ENCODE peak calls at places on chromosomes 3 and 15, in four cellular contexts. G is breast epithelium, D is epithelial cell of esophagus, T is fibroblast of pulmonary artery. W is an unnamed sample.

GRCh38 chr3:194327414-194328079 is 23.6 kb downstream of the CPN2 start:
- DNase-seq in D (peak), G (no peak), T (no peak), W (no peak)

GRCh38 chr3:127096256-127097008 is 96.5 kb upstream of the PRR23E start:
- DNase-seq in D (no peak), T (no peak), G (no peak), W (no peak)

GRCh38 chr3:191774485-191774884 is 313.5 kb downstream of the PYDC2 start:
- DNase-seq in T (peak), D (peak), G (no peak), W (no peak)

GRCh38 chr15:67805871-67806538 is 19.3 kb upstream of the SKOR1 start:
- DNase-seq in T (no peak), G (no peak), D (no peak), W (no peak)

GRCh38 chr3:15327941-15328340 is 4.4 kb downstream of the SH3BP5 start:
- DNase-seq in D (peak), G (peak), T (no peak), W (peak)

GRCh38 chr3:116356056-116356455 is 89.2 kb downstream of the LSAMP start:
- DNase-seq in G (no peak), T (no peak), D (no peak), W (no peak)

GRCh38 chr3:51311055-51311454 is 74.0 kb upstream of the MANF start:
- DNase-seq in G (no peak), T (peak), D (peak), W (no peak)

GRCh38 chr3:10187295-10187876 is 22.7 kb downstream of the IRAK2 start:
- DNase-seq in G (no peak), T (no peak), D (peak), W (no peak)

GRCh38 chr15:95446854-95447253 is 883.6 kb upstream of the NR2F2 start:
- DNase-seq in D (no peak), T (no peak), G (no peak), W (no peak)

GRCh38 chr15:95448531-95449210 is 881.8 kb upstream of the NR2F2 start:
- DNase-seq in G (no peak), T (no peak), D (peak), W (no peak)

GRCh38 chr15:95447486-95447885 is 883.0 kb upstream of the NR2F2 start:
- DNase-seq in T (no peak), G (no peak), D (no peak), W (no peak)

GRCh38 chr15:95450413-95450812 is 880.1 kb upstream of the NR2F2 start:
- DNase-seq in T (no peak), G (no peak), D (no peak), W (no peak)

GRCh38 chr15:95449229-95449628 is 881.3 kb upstream of the NR2F2 start:
- DNase-seq in G (no peak), D (no peak), T (no peak), W (no peak)
- TF ChIP-seq CTCF in G (no peak), D (no peak), T (no peak), W (no peak)

GRCh38 chr3:23446301-23446700 is 243.2 kb downstream of the UBE2E2 start:
- DNase-seq in D (no peak), T (no peak), G (no peak), W (no peak)

GRCh38 chr3:23450806-23451205 is 247.7 kb downstream of the UBE2E2 start:
- DNase-seq in G (no peak), D (no peak), T (no peak), W (no peak)

GRCh38 chr3:23452408-23452807 is 249.3 kb downstream of the UBE2E2 start:
- DNase-seq in D (no peak), T (no peak), G (no peak), W (no peak)

GRCh38 chr3:23448998-23449537 is 245.9 kb downstream of the UBE2E2 start:
- DNase-seq in T (no peak), G (no peak), D (no peak), W (no peak)

GRCh38 chr3:23450051-23450450 is 246.9 kb downstream of the UBE2E2 start:
- DNase-seq in T (no peak), D (no peak), G (no peak), W (no peak)
- TF ChIP-seq CTCF in T (no peak), D (no peak), G (no peak), W (no peak)

DNA sequence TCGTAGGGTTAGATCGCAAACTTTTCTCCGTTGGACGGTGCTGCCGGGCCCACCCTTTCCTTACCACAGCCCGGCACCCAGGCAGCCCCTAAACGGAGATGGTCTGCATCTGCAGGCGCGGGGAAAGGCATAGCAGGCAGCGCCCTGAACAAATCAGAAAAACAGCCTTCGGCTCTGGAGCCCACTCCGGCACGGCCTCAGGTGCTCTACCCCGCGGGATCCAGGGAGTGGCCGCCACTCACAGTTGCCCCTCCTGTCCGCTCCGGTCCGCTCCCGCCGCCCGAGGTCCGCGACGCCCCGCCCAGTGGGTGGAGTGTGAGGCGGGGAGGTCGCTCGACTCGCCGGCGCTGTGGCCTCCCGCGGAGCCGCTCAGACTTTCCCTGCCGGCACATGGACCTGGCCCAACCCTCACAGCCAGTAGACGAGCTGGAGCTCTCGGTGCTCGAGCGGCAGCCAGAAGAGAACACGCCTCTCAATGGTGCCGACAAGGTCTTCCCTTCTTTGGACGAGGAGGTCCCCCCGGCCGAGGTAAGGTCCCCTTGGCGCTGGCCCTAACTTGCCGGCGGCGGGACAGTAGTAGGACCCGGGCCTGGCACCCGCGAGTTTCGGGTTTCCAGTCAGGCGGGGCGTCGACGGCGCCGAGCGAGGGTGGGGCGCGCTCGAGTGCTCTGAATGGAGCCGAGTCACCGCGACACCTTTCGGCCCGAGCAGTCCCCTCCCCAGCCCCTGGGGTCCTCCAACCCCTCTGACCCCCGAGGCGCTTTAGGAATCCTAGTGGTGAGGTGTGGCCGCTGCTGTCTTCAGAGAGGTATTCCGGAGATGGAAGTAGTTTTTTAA is at the start of gene C3orf52:
- DNase-seq in G (peak), T (peak), D (peak), W (peak)
- TF ChIP-seq CTCF in G (no peak), T (no peak), D (no peak), W (no peak)

DNA sequence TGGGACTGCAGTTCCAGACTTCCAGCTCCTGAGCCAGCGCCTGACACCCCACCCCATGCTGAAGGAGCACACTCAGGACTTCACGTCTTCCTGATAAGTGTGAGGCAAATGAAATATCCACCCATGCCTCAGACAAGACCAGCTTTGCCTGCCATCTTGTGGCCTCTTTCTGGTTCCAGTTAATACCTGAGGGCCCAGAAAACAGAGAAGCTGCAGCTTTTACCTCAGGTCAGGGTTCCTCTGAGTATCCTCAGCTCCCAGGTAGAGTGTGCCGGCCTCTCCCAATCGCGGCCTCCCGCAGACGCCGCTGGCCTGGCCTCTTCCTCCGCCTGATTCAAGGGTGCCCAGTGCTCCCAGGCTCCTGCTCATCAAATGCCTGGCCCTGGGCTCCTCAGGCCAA is 5.1 kb upstream of the KLHL6 start:
- DNase-seq in D (peak), T (no peak), G (no peak), W (no peak)
- TF ChIP-seq CTCF in D (peak), T (no peak), G (no peak), W (no peak)

GRCh38 chr15:61832223-61832622 is 228.0 kb downstream of the VPS13C start:
- DNase-seq in D (no peak), G (no peak), T (no peak), W (no peak)
- TF ChIP-seq CTCF in D (no peak), G (no peak), T (no peak), W (no peak)

DNA sequence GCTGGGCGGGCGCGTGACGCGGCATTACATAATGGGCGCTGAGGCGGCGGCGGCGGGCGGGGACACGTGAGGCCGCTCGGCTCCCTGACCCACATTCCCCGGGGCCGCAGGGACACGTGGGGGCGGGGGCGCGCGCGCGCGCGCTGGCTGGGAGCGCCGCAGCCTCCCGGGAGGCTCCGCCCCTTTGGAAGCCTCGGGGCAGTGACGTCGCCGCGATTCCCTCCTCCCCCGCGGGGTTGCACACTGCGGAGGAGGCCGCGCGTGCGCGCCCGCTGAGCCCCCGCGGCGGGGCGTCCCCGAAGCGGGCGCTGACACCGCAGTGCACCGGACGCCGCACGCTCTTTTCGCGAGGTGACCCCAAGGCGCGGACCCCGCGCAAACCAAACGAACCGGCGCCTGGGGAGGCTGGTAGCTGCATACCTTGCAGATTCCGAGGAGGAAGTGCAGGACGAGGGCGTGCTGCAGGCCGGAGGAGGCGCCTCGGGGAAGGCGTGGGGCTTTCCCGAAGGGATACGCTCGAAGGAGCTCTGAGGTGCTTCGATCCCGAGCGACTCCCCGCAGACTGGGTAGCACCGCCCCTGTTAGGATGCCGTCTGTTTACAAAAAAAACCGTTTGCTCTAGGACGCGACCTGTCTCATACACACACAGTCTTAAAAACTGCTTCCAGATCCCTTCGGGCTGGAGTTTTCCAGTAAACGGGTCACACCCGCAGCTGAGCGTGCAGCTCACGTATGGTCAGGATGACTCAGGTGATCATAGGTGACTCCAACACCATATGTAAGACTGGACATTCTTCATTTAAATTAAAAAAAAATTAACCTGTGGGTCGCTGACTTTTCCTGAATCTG is 1.0 kb downstream of the NR1D2 start:
- DNase-seq in G (peak), T (peak), D (peak), W (peak)
- TF ChIP-seq CTCF in G (no peak), T (no peak), D (no peak), W (no peak)

DNA sequence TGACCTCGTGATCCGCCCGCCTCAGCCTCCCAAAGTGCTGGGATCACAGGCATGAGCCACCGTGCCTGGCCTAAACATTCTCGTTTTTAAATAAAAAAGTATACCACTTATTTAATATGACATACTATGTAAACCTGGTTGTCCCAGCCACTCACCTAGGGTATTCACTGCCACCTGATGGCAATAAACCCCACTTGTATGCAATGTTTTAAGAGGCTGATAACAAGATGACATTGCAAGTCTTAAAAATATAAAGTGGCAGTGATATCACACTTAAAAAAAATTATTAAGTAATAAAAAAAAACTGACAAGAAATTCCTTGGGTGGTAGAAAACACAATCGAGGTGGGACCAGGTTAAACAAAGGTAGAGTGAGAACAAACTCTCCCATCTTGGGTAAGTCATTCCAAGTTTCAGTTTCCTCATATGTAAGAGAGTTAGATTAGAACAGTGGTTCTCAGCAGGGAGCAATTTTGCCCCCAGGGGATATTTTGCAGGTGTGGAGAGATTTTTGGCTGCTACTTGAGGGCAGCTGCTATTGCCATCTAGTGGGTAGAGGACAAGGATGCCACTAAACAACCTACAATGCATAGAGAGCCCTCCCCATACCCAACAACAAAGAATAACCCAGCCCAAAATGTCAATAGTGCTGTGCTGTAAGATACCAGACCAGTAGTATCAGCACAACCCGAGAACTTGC is 14.5 kb downstream of the ARF4 start:
- DNase-seq in G (peak), T (no peak), D (peak), W (no peak)
- TF ChIP-seq CTCF in G (no peak), T (peak), D (peak), W (no peak)

GRCh38 chr3:154398084-154398967 is 31.7 kb downstream of the GPR149 start:
- DNase-seq in D (no peak), G (no peak), T (no peak), W (no peak)
- TF ChIP-seq CTCF in D (no peak), G (no peak), T (no peak), W (no peak)

GRCh38 chr3:192914873-192915272 is 2.8 kb downstream of the MB21D2 start:
- DNase-seq in D (no peak), G (no peak), T (no peak), W (no peak)

GRCh38 chr3:192913540-192913939 is 4.1 kb downstream of the MB21D2 start:
- DNase-seq in D (no peak), G (no peak), T (no peak), W (no peak)

GRCh38 chr3:192915724-192916123 is 1.9 kb downstream of the MB21D2 start:
- DNase-seq in D (peak), T (peak), G (no peak), W (no peak)

GRCh38 chr3:192916455-192917257 is 1.0 kb downstream of the MB21D2 start:
- DNase-seq in G (peak), T (peak), D (peak), W (no peak)

DNA sequence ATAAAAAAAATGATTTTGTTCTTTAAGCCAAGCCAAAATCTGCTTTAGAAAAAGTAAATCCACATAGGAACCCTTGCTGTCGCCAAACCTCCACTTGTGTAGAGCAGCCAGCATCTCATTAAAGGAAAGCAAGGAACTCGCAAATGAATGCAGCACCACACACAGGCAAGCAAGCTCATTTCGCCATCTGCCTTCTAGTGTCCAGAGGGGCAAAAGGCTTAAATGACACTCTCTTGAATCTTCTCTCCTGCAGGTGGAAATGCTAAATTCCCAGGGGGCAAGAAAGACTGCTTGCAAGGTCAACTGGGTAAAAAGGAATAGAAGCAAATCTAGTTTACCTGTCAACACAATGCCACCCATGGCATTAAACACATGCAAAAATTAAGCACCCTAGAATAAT is 2.4 kb downstream of the MB21D2 start:
- DNase-seq in D (peak), G (no peak), T (peak), W (no peak)
- TF ChIP-seq CTCF in D (no peak), G (no peak), T (peak), W (no peak)